ENCODE peak calls at places on chromosomes 16 and 17, in four cellular contexts. V is IMR-90, X is GM12878, M is K562. A is an unnamed sample.

GRCh38 chr16:86198201-86199118 is 299.5 kb downstream of the IRF8 start:
- DNase-seq in V (no peak), X (no peak), M (no peak), A (no peak)

GRCh38 chr16:87235810-87236515 is 81.2 kb downstream of the C16orf95 start:
- DNase-seq in V (no peak), X (no peak), M (no peak), A (no peak)

GRCh38 chr16:57477531-57478202 is 8.6 kb downstream of the DOK4 start:
- DNase-seq in V (no peak), X (no peak), M (no peak), A (no peak)

GRCh38 chr17:17568772-17569195 is 22.7 kb downstream of the PEMT start:
- DNase-seq in V (peak), X (no peak), M (peak), A (peak)

GRCh38 chr17:38868968-38869646 is 751 bp upstream of the LASP1 start:
- DNase-seq in V (peak), X (peak), M (peak), A (peak)

GRCh38 chr17:4480929-4481898 is 17.5 kb upstream of the SPNS2 start:
- DNase-seq in V (no peak), X (no peak), M (no peak), A (no peak)

GRCh38 chr17:19017804-19018599 is 13.4 kb upstream of the FAM83G start:
- DNase-seq in V (no peak), X (no peak), M (no peak), A (no peak)

GRCh38 chr17:3959295-3959899 is 4.8 kb downstream of the ATP2A3 start:
- DNase-seq in V (peak), X (no peak), M (peak), A (peak)

GRCh38 chr17:74419862-74420492 is 11.9 kb upstream of the GPRC5C start:
- DNase-seq in V (no peak), X (no peak), M (no peak), A (no peak)

GRCh38 chr17:72614871-72615626 is 477.4 kb downstream of the SLC39A11 start:
- DNase-seq in V (peak), X (no peak), M (no peak), A (no peak)

GRCh38 chr17:68539536-68540469 is 27.6 kb downstream of the PRKAR1A start:
- DNase-seq in V (no peak), X (no peak), M (no peak), A (no peak)

GRCh38 chr16:16083421-16084156 is 134.2 kb downstream of the ABCC1 start:
- DNase-seq in V (peak), X (no peak), M (peak), A (no peak)

GRCh38 chr17:79230576-79230975 is 156.0 kb downstream of the ENGASE start:
- DNase-seq in V (no peak), X (no peak), M (no peak), A (no peak)

GRCh38 chr16:87963400-87963799 is 12.2 kb downstream of the BANP start:
- DNase-seq in V (peak), X (no peak), M (no peak), A (peak)

GRCh38 chr17:42541041-42541833 is 5.2 kb downstream of the NAGLU start:
- DNase-seq in V (no peak), X (no peak), M (peak), A (no peak)

GRCh38 chr17:33667052-33667509 is 374.0 kb upstream of the ASIC2 start:
- DNase-seq in V (no peak), X (peak), M (peak), A (no peak)

GRCh38 chr16:88651276-88651988 is 579 bp upstream of the CYBA start:
- DNase-seq in V (no peak), X (peak), M (peak), A (no peak)

GRCh38 chr17:78962345-78962983 is 17.3 kb downstream of the LGALS3BP start:
- DNase-seq in V (peak), X (no peak), M (no peak), A (no peak)

GRCh38 chr17:54867634-54868033 is 33.0 kb upstream of the TOM1L1 start:
- DNase-seq in V (no peak), X (no peak), M (no peak), A (no peak)

GRCh38 chr16:1895949-1896675 is 22.1 kb downstream of the HS3ST6 start:
- DNase-seq in V (no peak), X (no peak), M (no peak), A (no peak)

GRCh38 chr17:67682196-67682595 is 35.5 kb upstream of the NOL11 start:
- DNase-seq in V (no peak), X (no peak), M (no peak), A (no peak)

GRCh38 chr16:4879049-4879448 is 31.8 kb downstream of the UBN1 start:
- DNase-seq in V (no peak), X (no peak), M (no peak), A (no peak)

GRCh38 chr17:73765824-73766563 is 121.7 kb upstream of the SDK2 start:
- DNase-seq in V (no peak), X (no peak), M (no peak), A (no peak)

GRCh38 chr16:30356401-30357084 is 1.4 kb upstream of the CD2BP2 start:
- DNase-seq in V (no peak), X (no peak), M (no peak), A (no peak)

GRCh38 chr16:13702614-13703013 is 217.3 kb upstream of the ERCC4 start:
- DNase-seq in V (no peak), X (no peak), M (no peak), A (no peak)

GRCh38 chr17:1590747-1591473 is 28.3 kb upstream of the PITPNA start:
- DNase-seq in V (no peak), X (no peak), M (no peak), A (no peak)

GRCh38 chr16:67249762-67250327 is 1.1 kb downstream of the SLC9A5 start:
- DNase-seq in V (peak), X (no peak), M (no peak), A (no peak)

GRCh38 chr17:42682400-42683384 is at the start of gene CNTNAP1:
- DNase-seq in V (peak), X (no peak), M (peak), A (peak)

GRCh38 chr16:46962629-46963028 is 10.8 kb downstream of the DNAJA2 start:
- DNase-seq in V (no peak), X (no peak), M (peak), A (no peak)

GRCh38 chr17:78705071-78705470 is 77.0 kb downstream of the CYTH1 start:
- DNase-seq in V (no peak), X (no peak), M (no peak), A (no peak)

GRCh38 chr17:79065105-79065670 is 9.4 kb upstream of the ENGASE start:
- DNase-seq in V (peak), X (no peak), M (peak), A (peak)

DNA sequence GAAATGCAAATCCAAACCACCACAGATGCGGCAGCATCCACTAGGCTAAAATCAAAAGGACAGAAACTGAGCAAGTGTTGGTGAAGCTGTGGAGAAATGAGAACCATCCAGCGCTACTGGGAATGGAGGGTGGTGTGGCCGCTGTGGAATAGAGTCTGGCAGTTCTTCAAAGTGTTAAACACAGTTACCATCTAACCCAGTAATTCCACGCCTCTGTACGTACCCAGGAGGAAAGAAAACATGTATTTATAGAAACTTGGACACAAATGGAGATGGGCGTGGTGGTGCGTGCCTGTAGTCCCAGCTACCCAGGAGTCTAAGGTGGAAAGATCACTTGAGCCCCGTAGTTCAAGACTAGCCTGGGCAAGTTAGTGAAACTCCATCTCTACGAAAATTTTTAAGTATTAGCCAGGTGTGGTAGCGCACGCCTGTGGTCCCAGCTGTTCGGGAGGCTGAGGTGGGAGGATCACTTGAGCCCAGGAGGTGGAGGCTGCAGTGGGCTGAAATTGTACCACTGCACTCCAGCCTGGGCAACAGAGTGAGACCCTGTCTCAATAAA is 11.6 kb downstream of the SLC25A10 start:
- DNase-seq in V (no peak), X (no peak), M (no peak), A (no peak)
- TF ChIP-seq POLR2A in V (no peak), X (no peak), M (peak), A (no peak)

DNA sequence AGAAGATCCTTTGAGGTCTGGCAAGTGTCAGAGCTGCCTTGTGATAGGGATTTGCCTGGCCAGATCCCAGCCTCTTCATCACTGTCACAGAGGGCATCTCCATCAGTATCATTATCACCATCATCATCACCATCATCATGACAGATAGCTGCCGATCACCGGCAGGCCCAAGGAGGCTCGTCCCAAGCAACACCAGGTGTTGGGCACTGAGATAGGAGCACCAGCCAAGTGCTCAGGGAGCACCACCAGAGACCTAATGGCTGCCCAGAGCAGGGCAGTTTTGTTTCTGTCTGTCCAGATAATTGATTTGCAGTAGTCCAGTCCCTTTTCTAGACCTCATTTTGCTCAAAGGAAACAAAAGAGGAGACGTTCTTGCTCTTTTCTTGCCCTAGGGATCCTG is 25.0 kb downstream of the HNF1B start:
- DNase-seq in V (no peak), X (no peak), M (no peak), A (no peak)
- H3K27ac ChIP-seq in V (no peak), X (no peak), M (no peak), A (no peak)

DNA sequence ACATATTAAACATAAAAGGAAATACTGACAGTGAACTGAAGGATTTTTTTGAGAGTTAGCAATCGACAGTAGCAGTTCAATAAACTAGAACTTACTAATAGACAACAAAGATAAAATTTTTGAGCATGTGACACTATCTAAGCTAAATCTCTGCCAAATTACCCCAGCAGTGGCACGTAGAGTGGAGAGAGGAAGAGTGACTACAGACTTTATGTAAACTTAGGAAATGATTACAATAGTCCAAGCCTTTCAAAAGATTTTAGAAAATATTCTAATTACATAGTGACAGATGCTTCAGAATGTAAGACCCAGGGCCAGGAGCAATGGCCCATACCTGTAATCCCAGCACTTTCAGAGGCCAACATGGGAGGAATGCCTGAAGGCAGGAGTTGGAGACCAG is 52.4 kb downstream of the CFDP1 start:
- DNase-seq in V (peak), X (no peak), M (no peak), A (peak)
- TF ChIP-seq FOS in V (no peak), X (no peak), M (no peak), A (peak)

GRCh38 chr16:586645-587590 is 2.9 kb upstream of the RAB40C start:
- DNase-seq in V (no peak), X (no peak), M (no peak), A (no peak)
- TF ChIP-seq POLR2A in V (no peak), X (peak), M (peak), A (peak)

GRCh38 chr17:28948342-28948741 is 3.0 kb downstream of the PHF12 start:
- DNase-seq in V (no peak), X (no peak), M (no peak), A (peak)
- H3K27ac ChIP-seq in V (no peak), X (peak), M (no peak), A (peak)

GRCh38 chr17:47204722-47205418 is 4.3 kb upstream of the MYL4 start:
- DNase-seq in V (peak), X (peak), M (no peak), A (no peak)
- TF ChIP-seq FOS in V (no peak), X (no peak), M (no peak), A (no peak)

GRCh38 chr17:27332485-27333409 is 38.8 kb downstream of the WSB1 start:
- DNase-seq in V (peak), X (peak), M (peak), A (peak)
- TF ChIP-seq POLR2A in V (peak), X (no peak), M (peak), A (peak)

GRCh38 chr16:65065031-65065430 is 56.8 kb downstream of the CDH11 start:
- DNase-seq in V (no peak), X (no peak), M (no peak), A (no peak)
- H3K27ac ChIP-seq in V (no peak), X (no peak), M (no peak), A (no peak)

A was measured in endothelial cell of umbilical vein.